ENCODE peak calls at places on chromosomes 3 and 15, in nine cellular contexts. K is Panc1, X is keratinocyte, M is PC-3, A is esophagus muscularis mucosa, U is OCI-LY7, W is astrocyte, Y is cardiac muscle cell, E is ovary. Q is an unnamed sample.

GRCh38 chr15:60713096-60714084 is 234.4 kb upstream of the ICE2 start:
- DNase-seq in E (no peak), A (no peak), Y (peak; percentile 71), K (no peak), M (no peak), W (peak; percentile 70), U (no peak), X (no peak), Q (no peak)

GRCh38 chr3:194447161-194447560 is 39.6 kb downstream of the ATP13A3 start:
- DNase-seq in X (no peak), M (no peak), A (no peak), K (no peak), E (no peak), Y (no peak), U (no peak), W (no peak), Q (no peak)

GRCh38 chr3:124764746-124765145 is 34.5 kb downstream of the UMPS start:
- DNase-seq in X (no peak), M (no peak), W (no peak), E (no peak), K (no peak), U (no peak), A (no peak), Y (no peak), Q (no peak)

GRCh38 chr3:150699068-150699635 is 4.6 kb downstream of the ERICH6 start:
- DNase-seq in A (no peak), E (no peak), M (peak; percentile 52), W (peak; percentile 22), K (no peak), Y (peak; percentile 43), U (no peak), X (no peak), Q (no peak)

GRCh38 chr3:113079532-113079931 is 88.7 kb downstream of the GTPBP8 start:
- DNase-seq in M (no peak), A (no peak), K (no peak), U (no peak), E (no peak), X (no peak), Y (no peak), W (no peak), Q (no peak)

GRCh38 chr3:73115806-73116205 is 54.3 kb downstream of the EBLN2 start:
- DNase-seq in M (no peak), E (no peak), K (no peak), W (no peak), X (no peak), Y (no peak), A (peak; percentile 55), U (no peak), Q (no peak)

GRCh38 chr15:63010920-63011693 is 31.4 kb upstream of the TPM1 start:
- DNase-seq in W (no peak), U (no peak), E (no peak), X (no peak), A (no peak), Y (no peak), M (no peak), K (no peak), Q (no peak)

GRCh38 chr15:82850731-82851130 is 41.3 kb downstream of the WHAMM start:
- DNase-seq in K (no peak), A (peak; percentile 26), M (no peak), E (no peak), U (no peak), X (no peak), W (no peak), Y (no peak), Q (no peak)

GRCh38 chr3:74351213-74351612 is 263.2 kb downstream of the CNTN3 start:
- DNase-seq in A (no peak), K (no peak), E (no peak), W (no peak), U (no peak), Y (no peak), X (no peak), M (no peak), Q (no peak)

GRCh38 chr3:55169608-55170010 is 241.8 kb upstream of the LRTM1 start:
- DNase-seq in U (no peak), E (no peak), X (no peak), M (peak; percentile 66), K (no peak), Y (peak; percentile 91), A (peak; percentile 29), W (peak; percentile 100), Q (peak; percentile 44)

GRCh38 chr3:99776516-99777209 is 41.0 kb upstream of the CMSS1 start:
- DNase-seq in A (no peak), E (no peak), X (peak; percentile 45), W (peak; percentile 74), K (no peak), M (peak; percentile 80), Y (peak; percentile 82), U (no peak), Q (no peak)

GRCh38 chr3:111321786-111322185 is 220.2 kb upstream of the CD96 start:
- DNase-seq in E (no peak), K (no peak), M (peak; percentile 46), X (no peak), A (no peak), U (no peak), W (no peak), Y (no peak), Q (no peak)

GRCh38 chr3:139308156-139309017 is 35.4 kb upstream of the MRPS22 start:
- DNase-seq in K (no peak), X (no peak), W (no peak), A (no peak), E (no peak), U (no peak), M (peak; percentile 74), Y (no peak), Q (peak; percentile 71)

GRCh38 chr15:62559049-62559733 is 394.1 kb upstream of the C2CD4B start:
- DNase-seq in Y (peak; percentile 80), X (no peak), K (no peak), E (peak; percentile 31), W (peak; percentile 57), M (no peak), A (no peak), U (no peak), Q (no peak)

DNA sequence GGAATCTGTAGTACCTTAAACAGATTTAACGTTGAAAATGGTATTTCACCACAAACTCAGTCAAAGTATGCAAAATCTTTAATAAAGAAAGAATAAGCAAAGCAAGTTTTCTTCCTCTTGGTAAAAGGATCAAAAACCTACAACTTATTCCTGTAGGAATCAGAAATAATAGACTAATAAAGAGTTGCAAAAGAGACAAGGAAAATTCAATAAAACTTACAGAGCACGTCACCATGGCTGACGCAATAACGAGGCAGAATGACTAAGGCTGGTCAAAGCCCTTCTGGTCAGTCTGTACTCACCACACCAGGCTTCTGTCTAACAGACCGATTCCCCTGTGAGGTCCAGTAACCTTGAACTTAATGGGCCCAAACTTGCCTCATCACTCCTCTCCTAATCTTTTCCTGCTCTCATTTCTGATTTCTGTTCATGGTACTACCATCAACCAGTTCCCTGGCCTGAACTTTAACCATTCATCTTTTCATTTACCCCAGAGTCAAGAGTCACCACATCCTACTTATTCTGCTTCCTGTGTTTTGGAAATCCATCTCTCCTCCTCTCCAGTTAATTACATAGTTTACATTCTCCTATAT is 5.0 kb downstream of the MASP1 start:
- DNase-seq in U (no peak), M (peak; percentile 29), E (no peak), X (no peak), Y (peak; percentile 91), A (no peak), K (no peak), W (peak; percentile 30), Q (peak; percentile 43)
- H3K4me3 ChIP-seq in U (no peak overlapping the region), M (no peak overlapping the region), E (no peak overlapping the region), X (no peak overlapping the region), Y (no peak overlapping the region), A (no peak overlapping the region), K (no peak overlapping the region), W (no peak overlapping the region), Q (no peak overlapping the region)

GRCh38 chr3:135736740-135737139 is 228.8 kb upstream of the PPP2R3A start:
- DNase-seq in M (peak; percentile 37), X (peak; percentile 7), E (no peak), W (no peak), A (no peak), K (no peak), Y (no peak), U (peak; percentile 37), Q (no peak)
- TF ChIP-seq CTCF in M (peak; percentile 44), X (peak; percentile 49), E (no peak), W (peak; percentile 29), A (no peak), K (peak; percentile 39), Y (no peak), U (peak; percentile 69), Q (no peak)

GRCh38 chr3:123651449-123652345 is 66.8 kb upstream of the HACD2 start:
- DNase-seq in A (no peak), Y (peak; percentile 18), W (no peak), X (no peak), U (no peak), E (no peak), M (no peak), K (no peak), Q (no peak)

GRCh38 chr3:123644358-123644757 is 59.5 kb upstream of the HACD2 start:
- DNase-seq in W (no peak), U (no peak), K (no peak), E (no peak), M (no peak), X (no peak), Y (no peak), A (no peak), Q (no peak)

GRCh38 chr3:123650101-123650500 is 65.2 kb upstream of the HACD2 start:
- DNase-seq in E (no peak), M (no peak), A (no peak), U (no peak), Y (peak; percentile 7), X (no peak), W (no peak), K (no peak), Q (no peak)

GRCh38 chr3:123652346-123652984 is 67.6 kb upstream of the HACD2 start:
- DNase-seq in W (peak; percentile 34), X (peak; percentile 23), Y (peak; percentile 85), A (peak; percentile 95), E (peak; percentile 86), M (peak; percentile 87), U (peak; percentile 50), K (peak; percentile 43), Q (no peak)

GRCh38 chr3:123648696-123649405 is 64.0 kb upstream of the HACD2 start:
- DNase-seq in X (no peak), W (no peak), U (no peak), M (no peak), E (no peak), A (no peak), Y (no peak), K (no peak), Q (no peak)
- H3K36me3 ChIP-seq in X (no peaks in the 10 kb centered on the region), W (peaks cover 26% of the 10 kb centered on the region), U (no peaks in the 10 kb centered on the region), M (no peaks in the 10 kb centered on the region), E (no peaks in the 10 kb centered on the region), A (peaks cover 88% of the 10 kb centered on the region), Y (no peaks in the 10 kb centered on the region), K (no peaks in the 10 kb centered on the region), Q (peaks cover 11% of the 10 kb centered on the region)

DNA sequence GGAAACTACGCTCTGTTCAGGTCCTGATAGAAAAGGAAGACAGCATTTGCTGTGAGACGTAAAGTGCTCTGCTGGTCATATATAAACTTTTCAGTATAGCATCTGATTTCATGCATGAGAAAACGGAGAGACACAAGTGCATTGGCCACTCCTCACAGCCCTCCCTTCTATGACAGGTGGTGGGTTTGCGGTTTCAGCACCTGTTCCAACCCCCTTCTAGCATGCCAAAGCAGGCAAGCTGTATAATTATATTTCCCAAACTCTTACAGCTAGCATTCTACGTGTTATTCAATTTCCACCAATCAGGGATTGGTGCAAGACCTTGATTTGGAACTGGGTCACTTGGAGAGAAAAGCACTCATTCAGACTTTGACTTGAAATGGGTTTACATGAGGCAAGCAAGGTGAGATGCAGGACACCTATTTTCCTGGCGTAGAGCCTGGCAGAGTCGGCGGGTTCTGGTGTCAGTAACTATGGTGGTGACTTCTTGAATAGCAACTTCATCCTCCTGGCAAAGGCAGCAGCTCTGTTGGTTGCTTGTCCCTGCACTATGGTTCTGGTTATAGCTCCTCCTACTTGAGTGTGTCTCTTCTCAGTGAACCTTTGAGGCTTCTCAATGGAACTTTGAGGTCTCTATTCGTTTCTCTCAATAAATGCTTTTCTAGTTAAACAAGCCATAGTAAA is 356.5 kb downstream of the TBL1XR1 start:
- DNase-seq in W (no peak), A (no peak), K (no peak), X (no peak), Y (no peak), U (no peak), M (no peak), E (no peak), Q (no peak)
- H3K4me3 ChIP-seq in W (no peak overlapping the region), A (no peak overlapping the region), K (no peak overlapping the region), X (no peak overlapping the region), Y (no peak overlapping the region), U (no peak overlapping the region), M (no peak overlapping the region), E (no peak overlapping the region), Q (no peak overlapping the region)